ENCODE peak calls at places on chromosome 5, in four cellular contexts. B, A, P and S are unnamed samples.
A peak's percentile ranks its signal among the peaks of the same experiment; 100 is the strongest.

GRCh38 chr5:171978016-171978415 is 28.4 kb downstream of the FBXW11 start:
- DNase-seq in B (no peak), A (no peak), P (no peak), S (no peak)

GRCh38 chr5:59462954-59463353 is 430.6 kb downstream of the PDE4D start:
- DNase-seq in B (no peak), A (no peak), P (no peak), S (no peak)

GRCh38 chr5:92527311-92528078 is 1053.5 kb downstream of the NR2F1-AS1 start:
- DNase-seq in B (no peak), A (no peak), P (no peak), S (no peak)

GRCh38 chr5:136043968-136044610 is 15.3 kb downstream of the TGFBI start:
- DNase-seq in B (no peak), A (no peak), P (no peak), S (no peak)

GRCh38 chr5:74865799-74866652 is at the start of gene FAM169A:
- DNase-seq in B (peak; percentile 73), A (no peak), P (peak; percentile 55), S (no peak)

GRCh38 chr5:150358261-150359095 is 981 bp downstream of the TCOF1 start:
- DNase-seq in B (no peak), A (no peak), P (no peak), S (peak; percentile 70)

GRCh38 chr5:178387061-178387855 is 154.7 kb upstream of the PHYKPL start:
- DNase-seq in B (peak; percentile 6), A (no peak), P (no peak), S (no peak)

GRCh38 chr5:172133359-172134029 is 54.5 kb downstream of the STK10 start:
- DNase-seq in B (no peak), A (no peak), P (no peak), S (no peak)

GRCh38 chr5:27241564-27242257 is 203.3 kb upstream of the CDH9 start:
- DNase-seq in B (no peak), A (no peak), P (no peak), S (no peak)

GRCh38 chr5:179860301-179860700 is 1.7 kb upstream of the MRNIP start:
- DNase-seq in B (no peak), A (no peak), P (no peak), S (no peak)

GRCh38 chr5:171926311-171926710 is 80.1 kb downstream of the FBXW11 start:
- DNase-seq in B (no peak), A (no peak), P (no peak), S (no peak)

GRCh38 chr5:150562832-150563231 is 54.9 kb downstream of the NDST1 start:
- DNase-seq in B (peak; percentile 39), A (no peak), P (peak; percentile 45), S (peak; percentile 47)

GRCh38 chr5:53250151-53250550 is 140.6 kb upstream of the MOCS2 start:
- DNase-seq in B (no peak), A (no peak), P (no peak), S (no peak)

GRCh38 chr5:119077444-119077843 is 6.6 kb downstream of the DMXL1 start:
- DNase-seq in B (no peak), A (no peak), P (no peak), S (no peak)

GRCh38 chr5:139180850-139181785 is 17.1 kb downstream of the SIL1 start:
- DNase-seq in B (no peak), A (no peak), P (no peak), S (no peak)

GRCh38 chr5:103667068-103667467 is 104.5 kb upstream of the NUDT12 start:
- DNase-seq in B (no peak), A (no peak), P (peak; percentile 5), S (no peak)

GRCh38 chr5:55866934-55867333 is 15.8 kb downstream of the IL31RA start:
- DNase-seq in B (no peak), A (no peak), P (no peak), S (no peak)

GRCh38 chr5:138488481-138488945 is 23.2 kb downstream of the EGR1 start:
- DNase-seq in B (no peak), A (peak; percentile 70), P (no peak), S (no peak)

GRCh38 chr5:72623936-72624335 is 116.7 kb upstream of the ZNF366 start:
- DNase-seq in B (no peak), A (no peak), P (no peak), S (no peak)

GRCh38 chr5:51397996-51398395 is 14.7 kb downstream of the ISL1 start:
- DNase-seq in B (peak; percentile 56), A (no peak), P (no peak), S (no peak)

GRCh38 chr5:17012289-17012688 is 76.2 kb upstream of the MYO10 start:
- DNase-seq in B (no peak), A (no peak), P (peak; percentile 35), S (no peak)

GRCh38 chr5:154829181-154829588 is 21.2 kb downstream of the FAXDC2 start:
- DNase-seq in B (no peak), A (no peak), P (no peak), S (no peak)

GRCh38 chr5:59099270-59099994 is 516.6 kb downstream of the RAB3C start:
- DNase-seq in B (no peak), A (no peak), P (peak; percentile 73), S (peak; percentile 5)

GRCh38 chr5:140358738-140359310 is 1.2 kb upstream of the SLC4A9 start:
- DNase-seq in B (peak; percentile 64), A (no peak), P (peak; percentile 72), S (peak; percentile 37)

GRCh38 chr5:178386532-178386931 is 153.9 kb upstream of the PHYKPL start:
- DNase-seq in B (peak; percentile 9), A (no peak), P (no peak), S (no peak)

GRCh38 chr5:143217804-143218160 is 185.7 kb downstream of the NR3C1 start:
- DNase-seq in B (no peak), A (no peak), P (no peak), S (no peak)

GRCh38 chr5:132388244-132389050 is 18.9 kb downstream of the SLC22A5 start:
- DNase-seq in B (no peak), A (no peak), P (no peak), S (no peak)

GRCh38 chr5:160272041-160272663 is 40.2 kb downstream of the CCNJL start:
- DNase-seq in B (no peak), A (no peak), P (no peak), S (no peak)

GRCh38 chr5:160270704-160271103 is 41.4 kb downstream of the FABP6 start:
- DNase-seq in B (no peak), A (no peak), P (no peak), S (no peak)

GRCh38 chr5:160272889-160273288 is 39.5 kb downstream of the CCNJL start:
- DNase-seq in B (no peak), A (no peak), P (no peak), S (no peak)

GRCh38 chr5:160269017-160269416 is 39.7 kb downstream of the FABP6 start:
- DNase-seq in B (no peak), A (no peak), P (no peak), S (no peak)

GRCh38 chr5:160271396-160271795 is 41.0 kb downstream of the CCNJL start:
- DNase-seq in B (no peak), A (no peak), P (no peak), S (no peak)
- TF ChIP-seq HMGXB4 in B (no peak), A (no peak), P (no peak), S (no peak)

GRCh38 chr5:45512521-45512920 is 183.7 kb downstream of the HCN1 start:
- DNase-seq in B (no peak), A (no peak), P (no peak), S (no peak)
- TF ChIP-seq HMGXB4 in B (no peak), A (no peak), P (no peak), S (no peak)

GRCh38 chr5:35030426-35030825 is 17.3 kb downstream of the AGXT2 start:
- DNase-seq in B (no peak), A (no peak), P (no peak), S (no peak)
- TF ChIP-seq HMGXB4 in B (no peak), A (no peak), P (no peak), S (no peak)

DNA sequence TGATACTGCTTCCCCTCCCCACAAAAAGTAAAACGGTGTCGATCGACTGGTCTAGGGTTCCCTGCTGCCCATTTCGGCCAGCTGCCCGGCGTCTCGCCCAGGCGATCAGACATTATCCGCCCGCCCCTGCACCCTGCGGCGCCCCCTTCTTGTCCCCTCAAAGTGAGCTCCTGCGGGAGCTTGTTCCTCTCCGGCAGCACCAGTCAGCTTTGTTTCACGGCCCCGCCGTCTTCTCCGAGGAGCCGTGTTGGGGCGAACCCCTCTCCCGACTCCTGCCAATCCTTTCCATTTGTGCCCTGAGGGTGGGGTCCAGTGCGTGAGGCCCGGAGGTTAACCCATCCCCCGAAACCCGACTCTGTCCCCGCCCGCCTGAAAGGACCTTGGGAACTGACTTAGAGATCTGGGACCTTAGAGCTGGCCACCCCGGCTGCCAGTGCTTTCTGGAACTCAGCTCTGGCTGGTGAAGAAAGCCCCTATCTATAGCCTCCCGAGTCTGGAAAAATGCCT is 518 bp downstream of the UBE2B start:
- DNase-seq in B (peak; percentile 78), A (peak; percentile 60), P (peak; percentile 38), S (peak; percentile 56)
- TF ChIP-seq HMGXB4 in B (peak; percentile 34), A (no peak), P (no peak), S (peak; percentile 52)

GRCh38 chr5:67879619-67880357 is 335.8 kb upstream of the PIK3R1 start:
- DNase-seq in B (no peak), A (no peak), P (no peak), S (peak; percentile 3)

GRCh38 chr5:67880358-67880810 is 335.2 kb upstream of the PIK3R1 start:
- DNase-seq in B (no peak), A (no peak), P (no peak), S (no peak)

GRCh38 chr5:67875637-67876036 is 339.9 kb upstream of the PIK3R1 start:
- DNase-seq in B (no peak), A (no peak), P (no peak), S (no peak)

GRCh38 chr5:67880876-67881275 is 334.7 kb upstream of the PIK3R1 start:
- DNase-seq in B (no peak), A (no peak), P (no peak), S (no peak)

DNA sequence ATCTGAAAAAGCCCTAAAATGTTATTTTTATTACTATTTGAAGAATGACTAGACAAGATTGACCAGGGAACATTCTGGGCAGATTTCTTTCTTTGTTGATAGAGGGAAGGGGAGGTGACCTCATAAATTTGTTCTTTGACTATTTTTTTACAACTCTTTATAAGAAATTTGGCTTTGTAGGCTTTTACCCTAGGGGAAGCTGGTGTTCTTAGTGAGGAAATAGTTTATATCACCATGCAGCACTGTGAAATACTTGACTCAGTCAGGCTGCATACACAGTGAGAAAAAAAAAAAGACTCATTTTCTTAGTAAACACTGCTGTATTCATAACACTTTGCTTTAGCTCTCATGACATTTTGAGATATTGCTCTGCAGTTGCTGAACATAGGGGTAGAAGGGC is 336.6 kb upstream of the PIK3R1 start:
- DNase-seq in B (no peak), A (no peak), P (no peak), S (no peak)
- TF ChIP-seq HMGXB4 in B (no peak), A (no peak), P (no peak), S (no peak)

GRCh38 chr5:123659006-123659405 is 147.0 kb downstream of the CSNK1G3 start:
- DNase-seq in B (no peak), A (no peak), P (no peak), S (no peak)
- TF ChIP-seq HMGXB4 in B (no peak), A (no peak), P (no peak), S (no peak)